ENCODE peak calls at places on chromosomes 6 and 20, in eight cellular contexts. V is keratinocyte, Z is Caco-2, D is AG09309, A is GM03348, C is NCI-H1436, X is pancreas, Y is PC-3. K is an unnamed sample.

GRCh38 chr6:33878541-33878940 is 74.7 kb upstream of the MLN start:
- DNase-seq in V (no peak), Z (no peak), D (no peak), A (no peak), C (peak), X (no peak), Y (no peak), K (no peak)

GRCh38 chr6:17385660-17386059 is 7.7 kb upstream of the CAP2 start:
- DNase-seq in V (no peak), Z (no peak), D (no peak), A (peak), C (no peak), X (no peak), Y (no peak), K (no peak)

GRCh38 chr20:33076662-33077398 is 2.6 kb upstream of the BPIFB4 start:
- DNase-seq in V (no peak), Z (no peak), D (no peak), A (no peak), C (no peak), X (no peak), Y (peak), K (no peak)

GRCh38 chr20:24465168-24465567 is 4.3 kb upstream of the SYNDIG1 start:
- DNase-seq in V (no peak), Z (no peak), D (no peak), A (no peak), C (no peak), X (no peak), Y (no peak), K (no peak)

GRCh38 chr6:57216235-57217101 is 5.6 kb downstream of the RAB23 start:
- DNase-seq in V (no peak), Z (no peak), D (no peak), A (no peak), C (no peak), X (no peak), Y (peak), K (no peak)

GRCh38 chr6:107290491-107290890 is 168.9 kb downstream of the PDSS2 start:
- DNase-seq in V (no peak), Z (no peak), D (no peak), A (no peak), C (no peak), X (no peak), Y (peak), K (no peak)

GRCh38 chr20:17438436-17439039 is 92.6 kb downstream of the BFSP1 start:
- DNase-seq in V (no peak), Z (no peak), D (no peak), A (no peak), C (no peak), X (no peak), Y (no peak), K (no peak)

GRCh38 chr6:127606131-127606562 is 29.2 kb downstream of the C6orf58 start:
- DNase-seq in V (no peak), Z (no peak), D (peak), A (peak), C (peak), X (no peak), Y (peak), K (peak)

GRCh38 chr6:31597006-31597405 is 4.2 kb upstream of the NCR3 start:
- DNase-seq in V (no peak), Z (no peak), D (no peak), A (no peak), C (peak), X (no peak), Y (peak), K (no peak)

GRCh38 chr20:46151936-46152335 is 33.8 kb downstream of the CD40 start:
- DNase-seq in V (no peak), Z (no peak), D (no peak), A (no peak), C (no peak), X (no peak), Y (peak), K (no peak)

GRCh38 chr6:126723541-126724170 is 383.7 kb downstream of the CENPW start:
- DNase-seq in V (no peak), Z (no peak), D (no peak), A (peak), C (no peak), X (no peak), Y (no peak), K (no peak)

GRCh38 chr6:32666420-32667300 is at the start of gene HLA-DQB1:
- DNase-seq in V (peak), Z (no peak), D (no peak), A (peak), C (peak), X (no peak), Y (peak), K (peak)

GRCh38 chr6:159654483-159655098 is 38.5 kb downstream of the SOD2 start:
- DNase-seq in V (peak), Z (no peak), D (peak), A (peak), C (peak), X (no peak), Y (peak), K (peak)

GRCh38 chr6:102488729-102489128 is 1095.2 kb downstream of the GRIK2 start:
- DNase-seq in V (no peak), Z (no peak), D (no peak), A (no peak), C (no peak), X (no peak), Y (peak), K (no peak)

GRCh38 chr6:146719387-146719786 is 120.6 kb downstream of the ADGB start:
- DNase-seq in V (no peak), Z (no peak), D (no peak), A (no peak), C (no peak), X (no peak), Y (no peak), K (no peak)

GRCh38 chr6:46097381-46097780 is 32.4 kb upstream of the ENPP4 start:
- DNase-seq in V (no peak), Z (no peak), D (no peak), A (no peak), C (no peak), X (no peak), Y (no peak), K (no peak)

GRCh38 chr6:91634791-91635190 is 1047.9 kb upstream of the MAP3K7 start:
- DNase-seq in V (no peak), Z (no peak), D (no peak), A (no peak), C (no peak), X (no peak), Y (peak), K (peak)

GRCh38 chr6:47875593-47875992 is 93.8 kb downstream of the OPN5 start:
- DNase-seq in V (no peak), Z (no peak), D (no peak), A (no peak), C (no peak), X (no peak), Y (no peak), K (no peak)

GRCh38 chr20:63431944-63432343 is 40.5 kb downstream of the KCNQ2 start:
- DNase-seq in V (no peak), Z (no peak), D (no peak), A (no peak), C (no peak), X (no peak), Y (peak), K (no peak)

GRCh38 chr6:43277643-43278523 is 20.2 kb upstream of the SLC22A7 start:
- DNase-seq in V (no peak), Z (no peak), D (no peak), A (no peak), C (no peak), X (no peak), Y (no peak), K (no peak)

GRCh38 chr6:97626586-97627441 is 343.8 kb upstream of the MMS22L start:
- DNase-seq in V (no peak), Z (no peak), D (no peak), A (peak), C (peak), X (no peak), Y (no peak), K (peak)

GRCh38 chr20:1336699-1337387 is 7.9 kb upstream of the SDCBP2 start:
- DNase-seq in V (no peak), Z (no peak), D (no peak), A (peak), C (no peak), X (no peak), Y (no peak), K (no peak)

GRCh38 chr20:36895036-36895435 is 19.1 kb downstream of the TLDC2 start:
- DNase-seq in V (no peak), Z (no peak), D (no peak), A (no peak), C (no peak), X (no peak), Y (no peak), K (no peak)

GRCh38 chr6:27250955-27251671 is 3.6 kb downstream of the PRSS16 start:
- DNase-seq in V (peak), Z (peak), D (no peak), A (peak), C (peak), X (peak), Y (peak), K (peak)

GRCh38 chr6:3413612-3414011 is 43.2 kb downstream of the SLC22A23 start:
- DNase-seq in V (no peak), Z (no peak), D (no peak), A (no peak), C (no peak), X (no peak), Y (no peak), K (no peak)

GRCh38 chr20:9179193-9179802 is 110.4 kb downstream of the PLCB4 start:
- DNase-seq in V (no peak), Z (no peak), D (no peak), A (peak), C (no peak), X (no peak), Y (peak), K (peak)

GRCh38 chr6:100905067-100905466 is 23.9 kb upstream of the ASCC3 start:
- DNase-seq in V (no peak), Z (no peak), D (no peak), A (no peak), C (no peak), X (no peak), Y (no peak), K (no peak)

GRCh38 chr6:158548418-158549161 is 11.3 kb upstream of the TMEM181 start:
- DNase-seq in V (no peak), Z (no peak), D (no peak), A (no peak), C (peak), X (no peak), Y (no peak), K (no peak)

GRCh38 chr6:90516074-90516660 is 70.7 kb downstream of the MAP3K7 start:
- DNase-seq in V (no peak), Z (no peak), D (no peak), A (no peak), C (no peak), X (no peak), Y (no peak), K (no peak)

GRCh38 chr6:30618270-30618787 is 689 bp downstream of the MRPS18B start:
- DNase-seq in V (no peak), Z (no peak), D (no peak), A (no peak), C (no peak), X (no peak), Y (peak), K (no peak)

GRCh38 chr6:146866731-146867414 is 268.1 kb downstream of the ADGB start:
- DNase-seq in V (no peak), Z (no peak), D (no peak), A (no peak), C (no peak), X (no peak), Y (peak), K (no peak)

GRCh38 chr6:45558858-45559257 is 181.1 kb upstream of the SUPT3H start:
- DNase-seq in V (no peak), Z (no peak), D (no peak), A (no peak), C (no peak), X (no peak), Y (no peak), K (no peak)

K was measured in renal cortical epithelial cell.